ENCODE peak calls at places on chromosomes 16 and 17, in four cellular contexts. X is IMR-90, Z is ovary, I is cardiac fibroblast. Q is an unnamed sample.

GRCh38 chr16:10009691-10010090 is 172.5 kb downstream of the GRIN2A start:
- DNase-seq in X (no peak), Z (no peak), I (no peak), Q (no peak)

GRCh38 chr17:40963838-40964237 is 2.9 kb downstream of the KRT39 start:
- DNase-seq in X (no peak), Z (no peak), I (peak), Q (no peak)

GRCh38 chr17:83150369-83151055 is 71.1 kb downstream of the METRNL start:
- DNase-seq in X (no peak), Z (no peak), I (no peak), Q (no peak)

GRCh38 chr16:30187556-30187865 is 4.1 kb downstream of the CORO1A start:
- DNase-seq in X (no peak), Z (no peak), I (no peak), Q (no peak)

GRCh38 chr16:50396770-50397525 is 28.2 kb upstream of the BRD7 start:
- DNase-seq in X (peak), Z (no peak), I (peak), Q (no peak)

GRCh38 chr17:66582373-66583111 is 252.4 kb upstream of the CACNG5 start:
- DNase-seq in X (no peak), Z (no peak), I (no peak), Q (no peak)

GRCh38 chr16:68823401-68823800 is 19.9 kb upstream of the TANGO6 start:
- DNase-seq in X (peak), Z (no peak), I (peak), Q (peak)

GRCh38 chr16:73057369-73058210 is 9.7 kb upstream of the ZFHX3 start:
- DNase-seq in X (no peak), Z (peak), I (peak), Q (no peak)

GRCh38 chr16:3112058-3112880 is at the start of gene ZNF205:
- DNase-seq in X (peak), Z (peak), I (peak), Q (peak)

GRCh38 chr17:79866791-79867190 is 27.6 kb upstream of the CBX4 start:
- DNase-seq in X (no peak), Z (no peak), I (no peak), Q (no peak)

GRCh38 chr16:70706948-70707465 is 21.2 kb upstream of the MTSS2 start:
- DNase-seq in X (peak), Z (peak), I (peak), Q (peak)

GRCh38 chr16:3846595-3847091 is 33.9 kb downstream of the CREBBP start:
- DNase-seq in X (no peak), Z (no peak), I (no peak), Q (no peak)

GRCh38 chr17:37701424-37702020 is 43.3 kb downstream of the HNF1B start:
- DNase-seq in X (no peak), Z (no peak), I (peak), Q (no peak)

GRCh38 chr16:46747777-46748651 is at the start of gene MYLK3:
- DNase-seq in X (no peak), Z (no peak), I (no peak), Q (no peak)

GRCh38 chr17:63841350-63842172 is 924 bp downstream of the SMARCD2 start:
- DNase-seq in X (peak), Z (peak), I (peak), Q (no peak)

GRCh38 chr16:86077243-86077940 is 178.4 kb downstream of the IRF8 start:
- DNase-seq in X (no peak), Z (no peak), I (no peak), Q (no peak)

GRCh38 chr17:7232114-7232513 is 2.2 kb downstream of the DVL2 start:
- DNase-seq in X (no peak), Z (no peak), I (no peak), Q (no peak)

GRCh38 chr16:23416816-23417215 is 36.2 kb downstream of the COG7 start:
- DNase-seq in X (no peak), Z (no peak), I (no peak), Q (no peak)

GRCh38 chr16:3819741-3820724 is 60.5 kb downstream of the CREBBP start:
- DNase-seq in X (peak), Z (peak), I (peak), Q (peak)

GRCh38 chr17:79979201-79979840 is 56.4 kb downstream of the TBC1D16 start:
- DNase-seq in X (no peak), Z (no peak), I (no peak), Q (no peak)

GRCh38 chr17:78172284-78173024 is 4.1 kb downstream of the SYNGR2 start:
- DNase-seq in X (peak), Z (peak), I (no peak), Q (no peak)

GRCh38 chr17:81463506-81463905 is 49.1 kb downstream of the ACTG1 start:
- DNase-seq in X (no peak), Z (no peak), I (no peak), Q (no peak)

GRCh38 chr16:23323224-23324030 is 21.3 kb downstream of the SCNN1B start:
- DNase-seq in X (no peak), Z (no peak), I (no peak), Q (no peak)

GRCh38 chr16:49833796-49834195 is 22.1 kb downstream of the ZNF423 start:
- DNase-seq in X (no peak), Z (peak), I (no peak), Q (no peak)

GRCh38 chr16:75552951-75553350 is 3.1 kb downstream of the TMEM231 start:
- DNase-seq in X (no peak), Z (no peak), I (no peak), Q (no peak)

GRCh38 chr17:73166731-73167581 is 2.1 kb downstream of the SSTR2 start:
- DNase-seq in X (no peak), Z (no peak), I (no peak), Q (no peak)

GRCh38 chr16:69741519-69741918 is 13.2 kb downstream of the NOB1 start:
- DNase-seq in X (peak), Z (no peak), I (peak), Q (no peak)

GRCh38 chr17:77089118-77089477 is 51.7 kb upstream of the SEC14L1 start:
- DNase-seq in X (no peak), Z (no peak), I (peak), Q (no peak)

GRCh38 chr17:75793453-75793852 is 8.8 kb downstream of the UNK start:
- DNase-seq in X (no peak), Z (no peak), I (no peak), Q (no peak)

GRCh38 chr17:29078183-29079045 is 35.5 kb downstream of the PIPOX start:
- DNase-seq in X (peak), Z (no peak), I (peak), Q (no peak)

GRCh38 chr17:61402978-61403845 is 3.6 kb downstream of the TBX2 start:
- DNase-seq in X (peak), Z (peak), I (peak), Q (no peak)

GRCh38 chr16:2846511-2847310 is 11.3 kb downstream of the PRSS22 start:
- DNase-seq in X (peak), Z (no peak), I (peak), Q (peak)

GRCh38 chr16:22400899-22401298 is 26.5 kb upstream of the CDR2 start:
- DNase-seq in X (no peak), Z (no peak), I (no peak), Q (no peak)

GRCh38 chr17:74408262-74408661 is 23.6 kb upstream of the GPRC5C start:
- DNase-seq in X (no peak), Z (no peak), I (peak), Q (no peak)

GRCh38 chr17:61400058-61400785 is 579 bp downstream of the TBX2 start:
- DNase-seq in X (peak), Z (no peak), I (peak), Q (no peak)

DNA sequence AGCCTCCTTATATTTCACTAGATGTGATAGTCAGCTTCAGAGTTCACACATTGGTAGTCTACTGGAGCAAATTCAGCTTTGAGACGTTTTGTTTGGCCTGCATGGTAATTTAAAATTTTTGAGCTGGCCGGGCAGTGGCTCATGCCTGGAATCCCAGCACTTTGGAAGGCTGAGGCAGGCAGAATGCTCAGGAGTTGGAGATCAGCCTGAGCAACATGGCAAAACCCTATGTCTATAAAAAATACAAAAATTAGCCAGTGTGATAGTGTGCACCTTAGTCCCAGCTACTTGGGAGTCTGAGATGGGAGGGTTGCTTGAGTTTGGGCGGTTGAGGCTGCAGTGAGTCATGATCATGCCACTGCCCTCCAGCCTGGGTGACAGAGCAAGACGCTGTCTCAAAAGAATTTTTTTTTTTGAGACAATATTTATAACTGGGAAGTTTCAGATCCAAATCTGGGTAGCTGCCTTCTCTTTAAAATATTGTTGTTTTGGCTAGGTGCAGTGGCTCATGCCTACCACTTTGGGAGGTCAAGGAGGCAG is 4.8 kb upstream of the BLMH start:
- DNase-seq in X (no peak), Z (no peak), I (peak), Q (no peak)
- TF ChIP-seq CTCF in X (no peak), Z (no peak), I (no peak), Q (no peak)

GRCh38 chr16:16934660-16935059 is 536.1 kb downstream of the XYLT1 start:
- DNase-seq in X (no peak), Z (no peak), I (no peak), Q (no peak)

GRCh38 chr16:16938009-16938408 is 532.8 kb downstream of the XYLT1 start:
- DNase-seq in X (no peak), Z (no peak), I (no peak), Q (no peak)

GRCh38 chr16:16930309-16931000 is 540.3 kb downstream of the XYLT1 start:
- DNase-seq in X (no peak), Z (no peak), I (no peak), Q (no peak)

GRCh38 chr16:16938980-16939379 is 531.8 kb downstream of the XYLT1 start:
- DNase-seq in X (no peak), Z (no peak), I (no peak), Q (no peak)

GRCh38 chr16:16933861-16934260 is 536.9 kb downstream of the XYLT1 start:
- DNase-seq in X (no peak), Z (no peak), I (no peak), Q (no peak)
- TF ChIP-seq CTCF in X (no peak), Z (no peak), I (no peak), Q (no peak)

GRCh38 chr16:51640196-51640595 is 489.1 kb upstream of the SALL1 start:
- DNase-seq in X (no peak), Z (no peak), I (no peak), Q (no peak)
- TF ChIP-seq CTCF in X (no peak), Z (no peak), I (no peak), Q (no peak)

DNA sequence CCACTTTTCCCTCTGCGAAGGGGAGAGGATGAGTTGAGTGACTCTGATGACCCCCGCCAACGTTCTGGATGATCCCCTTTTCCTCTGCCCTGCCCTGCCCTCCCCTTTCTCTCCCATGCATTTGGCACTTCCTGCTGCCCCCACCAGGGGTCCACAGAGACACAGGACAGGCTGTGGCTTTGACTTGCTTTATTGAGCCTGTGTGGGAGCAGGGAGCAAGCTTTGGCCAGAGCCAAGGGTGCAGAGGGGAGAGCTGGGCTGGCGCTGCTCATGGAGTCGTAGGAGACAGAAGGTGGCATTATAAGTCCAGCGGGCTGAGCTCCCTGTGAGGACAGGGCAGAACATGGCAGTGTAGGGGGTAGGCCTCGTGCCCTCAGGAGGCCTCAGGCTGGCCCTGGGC is 1.6 kb downstream of the PPY start:
- DNase-seq in X (peak), Z (no peak), I (peak), Q (no peak)
- TF ChIP-seq CTCF in X (peak), Z (no peak), I (peak), Q (peak)

GRCh38 chr17:69594641-69595040 is 180.1 kb downstream of the MAP2K6 start:
- DNase-seq in X (no peak), Z (no peak), I (no peak), Q (no peak)

GRCh38 chr17:69592692-69593350 is 178.3 kb downstream of the MAP2K6 start:
- DNase-seq in X (peak), Z (no peak), I (peak), Q (no peak)

GRCh38 chr17:69593716-69594115 is 179.2 kb downstream of the MAP2K6 start:
- DNase-seq in X (no peak), Z (no peak), I (peak), Q (no peak)

GRCh38 chr17:69590690-69591089 is 176.2 kb downstream of the MAP2K6 start:
- DNase-seq in X (no peak), Z (no peak), I (no peak), Q (no peak)

DNA sequence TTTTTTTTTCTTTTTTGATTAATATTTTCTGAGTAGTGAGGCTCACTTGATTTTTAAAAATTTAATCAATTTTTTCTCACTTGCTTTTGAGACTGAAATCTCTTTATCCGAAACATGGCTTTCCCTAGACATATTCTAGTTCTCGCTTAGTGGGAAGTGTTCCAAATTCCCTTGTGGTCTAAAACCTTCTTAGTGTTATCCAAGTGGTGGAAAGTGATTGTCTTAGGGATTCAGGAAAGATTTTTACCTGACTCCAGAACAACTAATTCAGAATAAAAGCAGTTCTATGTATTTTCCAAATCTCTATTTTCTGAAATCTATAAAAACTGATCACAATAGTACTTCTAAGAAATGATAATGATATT is 178.8 kb downstream of the MAP2K6 start:
- DNase-seq in X (no peak), Z (no peak), I (no peak), Q (no peak)
- TF ChIP-seq CTCF in X (no peak), Z (no peak), I (no peak), Q (no peak)

Q was measured in AG09309.